ENCODE peak calls at places on chromosomes 1 and 21, in six cellular contexts. L is activated CD4-positive, alpha-beta memory T cell treated with anti-CD3 and anti-CD28 coated beads, Interleukin-2, amount 10 ng/mL, durations not matched to agents 7 days and 5 days; D is omental fat pad; Q is A172; W is NCI-H2081 treated with DMSO at 0.1 percent for 48 hours; K is BE2C. A is an unnamed sample.

GRCh38 chr21:40707271-40707670 is 139.7 kb downstream of the DSCAM start:
- DNase-seq in L (no peak), D (no peak), Q (no peak), W (no peak), K (no peak), A (no peak)

GRCh38 chr1:21655748-21656147 is 13.4 kb downstream of the RAP1GAP start:
- DNase-seq in L (no peak), D (no peak), Q (peak), W (no peak), K (no peak), A (no peak)

GRCh38 chr1:198492872-198493271 is 47.6 kb downstream of the ATP6V1G3 start:
- DNase-seq in L (no peak), D (no peak), Q (peak), W (no peak), K (no peak), A (no peak)

GRCh38 chr1:231068772-231069171 is 28.7 kb upstream of the FAM89A start:
- DNase-seq in L (no peak), D (no peak), Q (no peak), W (no peak), K (no peak), A (no peak)

GRCh38 chr1:151976868-151977267 is 16.8 kb downstream of the S100A10 start:
- DNase-seq in L (no peak), D (no peak), Q (peak), W (no peak), K (no peak), A (no peak)

GRCh38 chr1:224380003-224380402 is 23.3 kb downstream of the CNIH4 start:
- DNase-seq in L (peak), D (no peak), Q (no peak), W (no peak), K (no peak), A (no peak)

GRCh38 chr1:201640624-201641023 is 101.7 kb downstream of the NAV1 start:
- DNase-seq in L (no peak), D (no peak), Q (no peak), W (no peak), K (no peak), A (no peak)

GRCh38 chr1:162548170-162548569 is 13.4 kb upstream of the UAP1 start:
- DNase-seq in L (no peak), D (no peak), Q (peak), W (no peak), K (no peak), A (no peak)

GRCh38 chr1:177181631-177182291 is 11.0 kb downstream of the BRINP2 start:
- DNase-seq in L (peak), D (no peak), Q (peak), W (no peak), K (peak), A (no peak)

GRCh38 chr1:234871039-234871709 is 257.5 kb downstream of the TOMM20 start:
- DNase-seq in L (no peak), D (no peak), Q (no peak), W (no peak), K (no peak), A (no peak)

GRCh38 chr1:198933506-198933905 is 294.7 kb downstream of the PTPRC start:
- DNase-seq in L (no peak), D (no peak), Q (no peak), W (no peak), K (no peak), A (no peak)

GRCh38 chr1:36731226-36732037 is 248.7 kb upstream of the CSF3R start:
- DNase-seq in L (no peak), D (no peak), Q (no peak), W (no peak), K (no peak), A (no peak)

GRCh38 chr1:240823357-240823756 is 211.4 kb upstream of the GREM2 start:
- DNase-seq in L (no peak), D (no peak), Q (no peak), W (no peak), K (no peak), A (no peak)

GRCh38 chr1:225937048-225937968 is 3.7 kb downstream of the LEFTY2 start:
- DNase-seq in L (no peak), D (no peak), Q (no peak), W (no peak), K (no peak), A (no peak)

GRCh38 chr21:37045139-37045538 is 27.7 kb downstream of the PIGP start:
- DNase-seq in L (peak), D (no peak), Q (no peak), W (no peak), K (no peak), A (no peak)

GRCh38 chr1:116878804-116879477 is 30.8 kb upstream of the PTGFRN start:
- DNase-seq in L (peak), D (no peak), Q (peak), W (peak), K (peak), A (no peak)

GRCh38 chr1:155254714-155255242 is 505 bp downstream of the ENTREP3 start:
- DNase-seq in L (no peak), D (no peak), Q (peak), W (no peak), K (peak), A (no peak)

GRCh38 chr1:156160744-156161181 is 7.4 kb downstream of the SEMA4A start:
- DNase-seq in L (peak), D (peak), Q (no peak), W (no peak), K (peak), A (peak)

GRCh38 chr1:77540501-77541161 is 141.8 kb downstream of the ZZZ3 start:
- DNase-seq in L (no peak), D (no peak), Q (peak), W (no peak), K (no peak), A (no peak)

GRCh38 chr21:39107739-39108138 is 75.5 kb downstream of the PSMG1 start:
- DNase-seq in L (no peak), D (no peak), Q (no peak), W (no peak), K (no peak), A (no peak)

GRCh38 chr21:42513985-42514882 is 582 bp downstream of the SLC37A1 start:
- DNase-seq in L (peak), D (no peak), Q (no peak), W (no peak), K (no peak), A (no peak)

GRCh38 chr1:15765495-15766194 is 7.0 kb downstream of the FBLIM1 start:
- DNase-seq in L (no peak), D (no peak), Q (peak), W (no peak), K (no peak), A (no peak)

GRCh38 chr1:226479432-226479831 is 69.1 kb upstream of the STUM start:
- DNase-seq in L (no peak), D (no peak), Q (no peak), W (no peak), K (no peak), A (no peak)

GRCh38 chr1:155324717-155325595 is 4.3 kb downstream of the RUSC1 start:
- DNase-seq in L (peak), D (no peak), Q (peak), W (no peak), K (peak), A (no peak)

GRCh38 chr1:17780916-17781315 is 25.8 kb downstream of the ACTL8 start:
- DNase-seq in L (no peak), D (no peak), Q (no peak), W (no peak), K (no peak), A (no peak)

GRCh38 chr1:181104790-181105133 is 16.3 kb downstream of the IER5 start:
- DNase-seq in L (peak), D (no peak), Q (no peak), W (no peak), K (no peak), A (no peak)

GRCh38 chr1:233326319-233326994 is 1.1 kb upstream of the MAP3K21 start:
- DNase-seq in L (no peak), D (no peak), Q (no peak), W (no peak), K (no peak), A (no peak)

GRCh38 chr1:218499021-218499691 is 154.0 kb downstream of the TGFB2 start:
- DNase-seq in L (no peak), D (no peak), Q (peak), W (no peak), K (no peak), A (no peak)

GRCh38 chr1:247415423-247416361 is at the start of gene NLRP3:
- DNase-seq in L (peak), D (no peak), Q (peak), W (no peak), K (no peak), A (no peak)

A was measured in thoracic aorta.